ENCODE peak calls at places on chromosomes 1 and 21, in nine cellular contexts. One of them, this sample, is unnamed. For H3K4me1, the result is how much of the 10 kb centered on the place peaks cover.

GRCh38 chr1:117653732-117654484 is 48.1 kb downstream of the TENT5C start:
- DNase-seq in spleen: no peak
- DNase-seq in ovary: no peak
- DNase-seq in thyroid gland: no peak
- DNase-seq in IMR-90: no peak
- DNase-seq in adrenal gland: no peak
- DNase-seq in heart left ventricle: no peak
- DNase-seq in uterus: no peak
- DNase-seq in A549: no peak
- DNase-seq in this sample: no peak

GRCh38 chr1:44300882-44301281 is 54.2 kb downstream of the ERI3 start:
- DNase-seq in A549: no peak
- DNase-seq in heart left ventricle: no peak
- DNase-seq in IMR-90: no peak
- DNase-seq in adrenal gland: no peak
- DNase-seq in thyroid gland: no peak
- DNase-seq in uterus: no peak
- DNase-seq in spleen: no peak
- DNase-seq in ovary: no peak
- DNase-seq in this sample: no peak

GRCh38 chr1:42141978-42142377 is 11.2 kb upstream of the GUCA2B start:
- DNase-seq in spleen: no peak
- DNase-seq in uterus: no peak
- DNase-seq in IMR-90: no peak
- DNase-seq in adrenal gland: no peak
- DNase-seq in A549: no peak
- DNase-seq in thyroid gland: no peak
- DNase-seq in heart left ventricle: no peak
- DNase-seq in ovary: no peak
- DNase-seq in this sample: no peak

GRCh38 chr1:200038645-200038986 is 11.1 kb downstream of the NR5A2 start:
- DNase-seq in A549: no peak
- DNase-seq in adrenal gland: no peak
- DNase-seq in thyroid gland: no peak
- DNase-seq in heart left ventricle: no peak
- DNase-seq in spleen: no peak
- DNase-seq in ovary: no peak
- DNase-seq in uterus: no peak
- DNase-seq in IMR-90: no peak
- DNase-seq in this sample: peak

GRCh38 chr21:45403825-45404725 is 890 bp upstream of the COL18A1 start:
- DNase-seq in heart left ventricle: peak
- DNase-seq in thyroid gland: peak
- DNase-seq in uterus: peak
- DNase-seq in ovary: peak
- DNase-seq in IMR-90: peak
- DNase-seq in spleen: peak
- DNase-seq in adrenal gland: no peak
- DNase-seq in A549: no peak
- DNase-seq in this sample: peak

GRCh38 chr1:221992427-221992826 is 250.5 kb upstream of the DUSP10 start:
- DNase-seq in A549: no peak
- DNase-seq in uterus: no peak
- DNase-seq in adrenal gland: no peak
- DNase-seq in IMR-90: no peak
- DNase-seq in ovary: no peak
- DNase-seq in heart left ventricle: no peak
- DNase-seq in spleen: no peak
- DNase-seq in thyroid gland: no peak
- DNase-seq in this sample: no peak

GRCh38 chr21:31594279-31594678 is 65.2 kb upstream of the SOD1 start:
- DNase-seq in ovary: no peak
- DNase-seq in IMR-90: no peak
- DNase-seq in spleen: no peak
- DNase-seq in heart left ventricle: no peak
- DNase-seq in uterus: no peak
- DNase-seq in A549: no peak
- DNase-seq in adrenal gland: no peak
- DNase-seq in thyroid gland: no peak
- DNase-seq in this sample: no peak

GRCh38 chr1:14881775-14882672 is 271.5 kb upstream of the TMEM51 start:
- DNase-seq in IMR-90: peak
- DNase-seq in adrenal gland: no peak
- DNase-seq in uterus: no peak
- DNase-seq in ovary: no peak
- DNase-seq in thyroid gland: no peak
- DNase-seq in spleen: no peak
- DNase-seq in heart left ventricle: no peak
- DNase-seq in A549: no peak
- DNase-seq in this sample: no peak

GRCh38 chr1:94641990-94642389 is 100.4 kb upstream of the F3 start:
- DNase-seq in IMR-90: no peak
- DNase-seq in A549: no peak
- DNase-seq in thyroid gland: no peak
- DNase-seq in adrenal gland: no peak
- DNase-seq in uterus: no peak
- DNase-seq in spleen: no peak
- DNase-seq in heart left ventricle: no peak
- DNase-seq in ovary: no peak
- DNase-seq in this sample: no peak

GRCh38 chr1:16631248-16632043 is 18.1 kb upstream of the NBPF1 start:
- DNase-seq in ovary: peak
- DNase-seq in uterus: peak
- DNase-seq in IMR-90: no peak
- DNase-seq in heart left ventricle: peak
- DNase-seq in thyroid gland: peak
- DNase-seq in spleen: peak
- DNase-seq in adrenal gland: peak
- DNase-seq in A549: no peak
- DNase-seq in this sample: peak

GRCh38 chr1:46489169-46489637 is 433 bp upstream of the DMBX1 start:
- DNase-seq in spleen: no peak
- DNase-seq in IMR-90: no peak
- DNase-seq in thyroid gland: peak
- DNase-seq in ovary: no peak
- DNase-seq in adrenal gland: no peak
- DNase-seq in heart left ventricle: peak
- DNase-seq in uterus: no peak
- DNase-seq in A549: no peak
- DNase-seq in this sample: peak

DNA sequence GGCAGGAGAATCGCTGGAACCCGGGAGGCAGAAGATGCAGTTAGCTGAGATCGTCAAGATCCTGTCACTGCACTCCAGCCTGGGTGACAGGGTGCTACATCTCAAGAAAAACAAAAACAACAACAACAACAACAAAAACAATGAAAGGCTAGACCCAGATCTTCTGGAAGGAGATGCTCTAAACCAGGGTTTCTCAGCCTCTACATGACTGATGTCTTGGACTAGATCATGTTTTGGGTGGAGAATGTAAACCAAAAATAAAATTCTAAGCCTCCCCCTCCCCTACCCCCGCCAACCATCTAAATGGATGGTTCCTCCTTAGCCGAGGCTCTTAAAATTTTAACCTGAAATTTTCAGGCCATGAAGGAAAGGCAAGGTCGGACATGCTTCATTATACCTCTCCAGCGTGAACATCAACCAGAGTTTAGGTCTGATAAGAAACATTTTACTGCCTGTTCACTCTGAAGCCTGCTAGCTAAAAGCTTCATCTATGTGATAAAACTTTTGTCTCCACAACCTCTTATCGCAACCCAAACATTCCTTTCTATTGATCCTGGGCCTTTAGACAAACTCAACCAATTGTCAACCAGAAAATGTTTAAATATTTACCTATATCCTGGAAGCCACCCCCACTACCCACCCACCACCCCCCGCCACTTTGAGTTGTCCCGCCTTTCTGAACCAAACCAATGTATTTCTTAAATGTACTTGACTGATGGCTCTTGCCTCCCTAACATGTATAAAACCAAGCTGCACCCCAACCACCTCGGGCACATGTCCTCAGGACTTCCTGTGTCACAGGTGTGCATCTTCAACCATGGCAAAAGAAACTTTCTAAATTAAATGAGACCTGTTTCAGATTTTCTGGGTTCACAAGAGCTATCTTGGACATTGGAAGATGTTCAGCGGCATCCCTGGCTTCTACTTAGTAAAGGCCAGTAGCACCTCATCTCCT is 1.9 kb upstream of the CAPN2 start:
- DNase-seq in A549: no peak
- DNase-seq in ovary: no peak
- DNase-seq in thyroid gland: no peak
- DNase-seq in spleen: no peak
- DNase-seq in IMR-90: no peak
- DNase-seq in adrenal gland: no peak
- DNase-seq in heart left ventricle: no peak
- DNase-seq in uterus: no peak
- DNase-seq in this sample: no peak
- H3K4me1 ChIP-seq in A549: half or more
- H3K4me1 ChIP-seq in ovary: under half
- H3K4me1 ChIP-seq in thyroid gland: half or more
- H3K4me1 ChIP-seq in spleen: under half
- H3K4me1 ChIP-seq in IMR-90: under half
- H3K4me1 ChIP-seq in adrenal gland: under half
- H3K4me1 ChIP-seq in heart left ventricle: half or more
- H3K4me1 ChIP-seq in uterus: under half
- H3K4me1 ChIP-seq in this sample: under half

DNA sequence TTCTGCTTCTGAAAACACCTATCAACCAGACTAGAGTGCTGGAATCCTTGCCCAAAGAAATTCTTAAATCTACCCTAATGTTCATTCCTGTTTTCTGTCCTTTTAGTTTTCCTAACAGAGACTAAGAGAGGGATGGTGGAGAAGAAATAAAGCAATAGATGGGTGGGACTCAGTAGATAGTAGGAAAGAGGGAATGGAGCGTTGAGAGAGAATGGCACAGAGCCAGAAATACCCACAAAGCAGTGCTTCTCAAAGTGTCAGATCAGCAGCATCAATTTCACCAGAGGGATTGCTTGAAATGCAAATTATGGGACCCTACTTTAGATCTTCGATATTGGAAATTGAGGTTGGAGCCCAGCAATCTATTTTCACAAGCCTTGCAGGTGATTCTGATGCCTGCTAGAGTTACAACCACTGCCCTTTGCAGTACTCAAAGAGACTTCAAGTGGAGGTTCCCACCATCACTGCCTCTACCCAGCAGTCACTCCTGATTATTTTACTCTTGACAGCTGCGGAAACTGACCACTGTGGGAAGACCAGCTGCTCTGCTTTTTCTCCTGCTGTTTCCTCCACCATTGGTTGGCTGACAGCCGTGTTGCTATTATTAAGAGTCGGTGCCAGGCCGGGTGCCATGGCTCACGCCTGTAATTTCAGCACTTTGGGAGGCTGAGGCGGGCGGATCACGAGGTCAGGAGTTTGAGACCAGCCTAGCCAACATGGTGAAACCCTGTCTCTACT is 11.4 kb upstream of the PRPF3 start:
- DNase-seq in spleen: no peak
- DNase-seq in heart left ventricle: no peak
- DNase-seq in ovary: no peak
- DNase-seq in A549: no peak
- DNase-seq in IMR-90: no peak
- DNase-seq in thyroid gland: no peak
- DNase-seq in adrenal gland: no peak
- DNase-seq in uterus: no peak
- DNase-seq in this sample: no peak
- TF ChIP-seq POLR2A in spleen: no peak
- TF ChIP-seq POLR2A in heart left ventricle: no peak
- TF ChIP-seq POLR2A in ovary: no peak
- TF ChIP-seq POLR2A in A549: no peak
- TF ChIP-seq POLR2A in IMR-90: no peak
- TF ChIP-seq POLR2A in thyroid gland: no peak
- TF ChIP-seq POLR2A in adrenal gland: no peak
- TF ChIP-seq POLR2A in uterus: no peak
- TF ChIP-seq POLR2A in this sample: no peak

GRCh38 chr21:36980280-36981048 is 14.0 kb upstream of the HLCS start:
- DNase-seq in heart left ventricle: peak
- DNase-seq in A549: no peak
- DNase-seq in ovary: peak
- DNase-seq in uterus: peak
- DNase-seq in spleen: peak
- DNase-seq in adrenal gland: peak
- DNase-seq in IMR-90: no peak
- DNase-seq in thyroid gland: peak
- DNase-seq in this sample: peak
- H3K4me3 ChIP-seq in heart left ventricle: peak
- H3K4me3 ChIP-seq in A549: peak
- H3K4me3 ChIP-seq in ovary: peak
- H3K4me3 ChIP-seq in uterus: peak
- H3K4me3 ChIP-seq in spleen: peak
- H3K4me3 ChIP-seq in adrenal gland: no peak
- H3K4me3 ChIP-seq in IMR-90: peak
- H3K4me3 ChIP-seq in thyroid gland: peak
- H3K4me3 ChIP-seq in this sample: peak

GRCh38 chr1:230049731-230050130 is 17.3 kb upstream of the GALNT2 start:
- DNase-seq in heart left ventricle: no peak
- DNase-seq in IMR-90: no peak
- DNase-seq in uterus: no peak
- DNase-seq in A549: no peak
- DNase-seq in ovary: no peak
- DNase-seq in adrenal gland: no peak
- DNase-seq in thyroid gland: no peak
- DNase-seq in spleen: no peak
- DNase-seq in this sample: no peak

GRCh38 chr1:230047114-230047865 is 19.7 kb upstream of the GALNT2 start:
- DNase-seq in spleen: no peak
- DNase-seq in heart left ventricle: no peak
- DNase-seq in A549: peak
- DNase-seq in IMR-90: no peak
- DNase-seq in thyroid gland: no peak
- DNase-seq in uterus: no peak
- DNase-seq in adrenal gland: no peak
- DNase-seq in ovary: no peak
- DNase-seq in this sample: no peak

GRCh38 chr1:230050973-230051735 is 15.9 kb upstream of the GALNT2 start:
- DNase-seq in adrenal gland: no peak
- DNase-seq in A549: no peak
- DNase-seq in spleen: no peak
- DNase-seq in heart left ventricle: no peak
- DNase-seq in ovary: no peak
- DNase-seq in uterus: no peak
- DNase-seq in thyroid gland: no peak
- DNase-seq in IMR-90: no peak
- DNase-seq in this sample: no peak

GRCh38 chr1:230048322-230048721 is 18.7 kb upstream of the GALNT2 start:
- DNase-seq in ovary: no peak
- DNase-seq in IMR-90: no peak
- DNase-seq in uterus: no peak
- DNase-seq in adrenal gland: no peak
- DNase-seq in heart left ventricle: no peak
- DNase-seq in thyroid gland: no peak
- DNase-seq in spleen: no peak
- DNase-seq in A549: no peak
- DNase-seq in this sample: no peak

DNA sequence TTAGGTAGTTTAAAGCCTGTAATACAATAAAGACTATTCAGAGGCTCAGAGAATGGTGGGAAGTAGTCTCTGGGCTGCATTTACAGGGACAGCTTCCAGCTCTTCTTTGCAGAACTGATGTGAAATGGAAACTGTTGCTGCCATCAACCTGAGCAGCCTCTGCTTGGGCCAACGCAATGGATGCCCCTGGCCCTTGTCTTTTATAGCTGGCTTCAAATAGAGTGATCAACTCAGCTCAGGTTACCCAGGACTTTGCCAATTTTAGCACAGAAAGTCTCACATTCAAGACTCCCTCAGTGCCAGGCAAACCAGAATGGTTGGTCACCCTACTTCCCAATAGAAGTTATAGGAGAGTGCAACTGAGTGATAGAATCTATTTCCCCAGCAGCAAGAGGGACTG is 18.1 kb upstream of the GALNT2 start:
- DNase-seq in A549: no peak
- DNase-seq in uterus: no peak
- DNase-seq in ovary: no peak
- DNase-seq in heart left ventricle: no peak
- DNase-seq in thyroid gland: no peak
- DNase-seq in IMR-90: no peak
- DNase-seq in spleen: no peak
- DNase-seq in adrenal gland: no peak
- DNase-seq in this sample: no peak
- H3K4me1 ChIP-seq in A549: under half
- H3K4me1 ChIP-seq in uterus: under half
- H3K4me1 ChIP-seq in ovary: under half
- H3K4me1 ChIP-seq in heart left ventricle: under half
- H3K4me1 ChIP-seq in thyroid gland: under half
- H3K4me1 ChIP-seq in IMR-90: under half
- H3K4me1 ChIP-seq in spleen: under half
- H3K4me1 ChIP-seq in adrenal gland: under half
- H3K4me1 ChIP-seq in this sample: under half